ENCODE peak calls at places on chromosomes 5 and 9, in four cellular contexts. One of them, this sample, is unnamed. For H3K27me3, the result is how much of the 10 kb centered on the place peaks cover.

GRCh38 chr5:137344723-137345322 is 154.3 kb downstream of the SPOCK1 start:
- DNase-seq in AG04450: peak
- DNase-seq in SJSA1: peak
- DNase-seq in thyroid gland: peak
- DNase-seq in this sample: peak

GRCh38 chr9:77588319-77588937 is 59.7 kb downstream of the GNA14 start:
- DNase-seq in thyroid gland: no peak
- DNase-seq in SJSA1: peak
- DNase-seq in AG04450: peak
- DNase-seq in this sample: peak

GRCh38 chr9:2040828-2041227 is 25.7 kb downstream of the SMARCA2 start:
- DNase-seq in thyroid gland: no peak
- DNase-seq in AG04450: no peak
- DNase-seq in SJSA1: no peak
- DNase-seq in this sample: no peak

GRCh38 chr5:56986631-56986957 is 34.7 kb upstream of the MIER3 start:
- DNase-seq in AG04450: no peak
- DNase-seq in SJSA1: no peak
- DNase-seq in thyroid gland: no peak
- DNase-seq in this sample: no peak

GRCh38 chr5:56328753-56329560 is 95.8 kb upstream of the ANKRD55 start:
- DNase-seq in AG04450: no peak
- DNase-seq in thyroid gland: no peak
- DNase-seq in SJSA1: peak
- DNase-seq in this sample: no peak

GRCh38 chr5:94499806-94500205 is 118.6 kb downstream of the KIAA0825 start:
- DNase-seq in AG04450: no peak
- DNase-seq in thyroid gland: no peak
- DNase-seq in SJSA1: no peak
- DNase-seq in this sample: no peak

GRCh38 chr5:147169399-147169798 is 65.4 kb upstream of the STK32A start:
- DNase-seq in SJSA1: no peak
- DNase-seq in AG04450: no peak
- DNase-seq in thyroid gland: no peak
- DNase-seq in this sample: no peak

GRCh38 chr9:29548436-29548835 is 1975.2 kb upstream of the C9orf72 start:
- DNase-seq in SJSA1: no peak
- DNase-seq in thyroid gland: no peak
- DNase-seq in AG04450: no peak
- DNase-seq in this sample: no peak

GRCh38 chr9:7153134-7153533 is 395.4 kb downstream of the KDM4C start:
- DNase-seq in AG04450: no peak
- DNase-seq in thyroid gland: no peak
- DNase-seq in SJSA1: no peak
- DNase-seq in this sample: no peak

GRCh38 chr9:136511670-136512592 is 29.1 kb upstream of the SEC16A start:
- DNase-seq in AG04450: no peak
- DNase-seq in thyroid gland: peak
- DNase-seq in SJSA1: no peak
- DNase-seq in this sample: no peak

DNA sequence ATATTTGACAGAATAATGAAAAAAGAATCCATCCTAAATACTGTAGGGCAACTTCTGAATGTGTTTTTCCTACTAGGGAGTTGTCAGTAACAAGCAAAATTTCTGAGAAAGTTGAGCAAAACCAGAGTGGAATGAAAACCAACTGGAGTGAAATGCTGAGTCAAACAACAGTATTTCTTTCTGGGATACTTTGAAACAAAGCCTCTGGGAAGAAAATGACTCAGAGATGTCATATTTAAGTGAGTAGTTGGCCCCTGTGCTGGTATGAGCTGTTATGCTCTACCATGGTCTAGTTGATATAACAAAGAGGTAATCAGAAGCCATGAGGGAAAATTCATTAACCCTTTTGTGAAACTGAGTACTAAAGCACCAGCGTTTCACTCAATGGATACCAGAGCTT is 372.1 kb upstream of the C9orf72 start:
- DNase-seq in thyroid gland: no peak
- DNase-seq in SJSA1: no peak
- DNase-seq in AG04450: no peak
- DNase-seq in this sample: no peak
- H3K27ac ChIP-seq in thyroid gland: no peak
- H3K27ac ChIP-seq in SJSA1: no peak
- H3K27ac ChIP-seq in AG04450: no peak
- H3K27ac ChIP-seq in this sample: no peak

DNA sequence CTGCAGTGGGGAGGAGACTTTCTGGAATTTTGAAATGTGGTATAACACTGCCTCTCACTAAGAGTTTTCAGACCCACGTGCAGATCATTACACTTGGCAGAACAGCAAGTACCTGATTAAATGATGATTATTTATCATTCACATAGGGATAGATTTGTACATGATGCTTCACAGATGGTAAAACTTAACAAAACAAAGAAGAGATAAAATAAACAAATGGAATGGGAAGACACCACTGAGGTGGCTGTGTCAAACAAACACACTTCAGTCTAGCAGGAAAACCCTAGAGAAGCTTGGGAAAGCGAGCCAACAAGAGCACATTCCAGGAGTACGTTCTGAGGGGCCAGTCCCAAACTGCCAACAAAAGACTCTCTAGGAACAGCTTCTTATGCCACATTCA is 1.8 kb downstream of the MED27 start:
- DNase-seq in AG04450: no peak
- DNase-seq in SJSA1: peak
- DNase-seq in thyroid gland: no peak
- DNase-seq in this sample: no peak
- H3K4me3 ChIP-seq in AG04450: peak
- H3K4me3 ChIP-seq in SJSA1: no peak
- H3K4me3 ChIP-seq in thyroid gland: no peak
- H3K4me3 ChIP-seq in this sample: peak

GRCh38 chr5:139821806-139822552 is 26.4 kb downstream of the PSD2 start:
- DNase-seq in thyroid gland: no peak
- DNase-seq in SJSA1: no peak
- DNase-seq in AG04450: no peak
- DNase-seq in this sample: no peak

GRCh38 chr5:139822553-139823425 is 27.2 kb downstream of the PSD2 start:
- DNase-seq in SJSA1: no peak
- DNase-seq in thyroid gland: no peak
- DNase-seq in AG04450: no peak
- DNase-seq in this sample: no peak

GRCh38 chr5:139820130-139820529 is 24.5 kb downstream of the PSD2 start:
- DNase-seq in SJSA1: no peak
- DNase-seq in AG04450: no peak
- DNase-seq in thyroid gland: no peak
- DNase-seq in this sample: no peak

GRCh38 chr5:139820606-139821005 is 25.0 kb downstream of the PSD2 start:
- DNase-seq in thyroid gland: no peak
- DNase-seq in SJSA1: no peak
- DNase-seq in AG04450: no peak
- DNase-seq in this sample: no peak

GRCh38 chr5:139823757-139824355 is 28.2 kb downstream of the PSD2 start:
- DNase-seq in AG04450: no peak
- DNase-seq in SJSA1: no peak
- DNase-seq in thyroid gland: no peak
- DNase-seq in this sample: no peak
- H3K27me3 ChIP-seq in AG04450: under half
- H3K27me3 ChIP-seq in SJSA1: under half
- H3K27me3 ChIP-seq in thyroid gland: under half
- H3K27me3 ChIP-seq in this sample: under half

GRCh38 chr9:21833090-21833801 is 30.8 kb downstream of the MTAP start:
- DNase-seq in AG04450: no peak
- DNase-seq in SJSA1: no peak
- DNase-seq in thyroid gland: no peak
- DNase-seq in this sample: no peak

GRCh38 chr9:21825637-21826036 is 23.2 kb downstream of the MTAP start:
- DNase-seq in AG04450: no peak
- DNase-seq in thyroid gland: no peak
- DNase-seq in SJSA1: no peak
- DNase-seq in this sample: no peak

GRCh38 chr9:21831841-21832509 is 29.5 kb downstream of the MTAP start:
- DNase-seq in SJSA1: peak
- DNase-seq in thyroid gland: no peak
- DNase-seq in AG04450: peak
- DNase-seq in this sample: no peak

GRCh38 chr9:21830589-21830988 is 28.2 kb downstream of the MTAP start:
- DNase-seq in SJSA1: no peak
- DNase-seq in thyroid gland: no peak
- DNase-seq in AG04450: no peak
- DNase-seq in this sample: no peak

GRCh38 chr9:21828853-21829405 is 26.5 kb downstream of the MTAP start:
- DNase-seq in AG04450: no peak
- DNase-seq in SJSA1: no peak
- DNase-seq in thyroid gland: no peak
- DNase-seq in this sample: no peak
- H3K27ac ChIP-seq in AG04450: no peak
- H3K27ac ChIP-seq in SJSA1: no peak
- H3K27ac ChIP-seq in thyroid gland: no peak
- H3K27ac ChIP-seq in this sample: no peak

GRCh38 chr5:108634251-108634950 is 113.3 kb upstream of the FER start:
- DNase-seq in thyroid gland: no peak
- DNase-seq in AG04450: no peak
- DNase-seq in SJSA1: no peak
- DNase-seq in this sample: no peak

GRCh38 chr5:108623826-108624225 is 123.9 kb upstream of the FER start:
- DNase-seq in SJSA1: no peak
- DNase-seq in AG04450: no peak
- DNase-seq in thyroid gland: no peak
- DNase-seq in this sample: no peak

GRCh38 chr5:108625654-108626053 is 122.0 kb upstream of the FER start:
- DNase-seq in SJSA1: no peak
- DNase-seq in thyroid gland: no peak
- DNase-seq in AG04450: no peak
- DNase-seq in this sample: no peak

GRCh38 chr5:108634951-108635288 is 112.8 kb upstream of the FER start:
- DNase-seq in AG04450: no peak
- DNase-seq in SJSA1: no peak
- DNase-seq in thyroid gland: no peak
- DNase-seq in this sample: no peak

GRCh38 chr5:108629779-108630178 is 117.9 kb upstream of the FER start:
- DNase-seq in SJSA1: no peak
- DNase-seq in AG04450: no peak
- DNase-seq in thyroid gland: no peak
- DNase-seq in this sample: no peak
- H3K4me3 ChIP-seq in SJSA1: no peak
- H3K4me3 ChIP-seq in AG04450: no peak
- H3K4me3 ChIP-seq in thyroid gland: no peak
- H3K4me3 ChIP-seq in this sample: no peak

DNA sequence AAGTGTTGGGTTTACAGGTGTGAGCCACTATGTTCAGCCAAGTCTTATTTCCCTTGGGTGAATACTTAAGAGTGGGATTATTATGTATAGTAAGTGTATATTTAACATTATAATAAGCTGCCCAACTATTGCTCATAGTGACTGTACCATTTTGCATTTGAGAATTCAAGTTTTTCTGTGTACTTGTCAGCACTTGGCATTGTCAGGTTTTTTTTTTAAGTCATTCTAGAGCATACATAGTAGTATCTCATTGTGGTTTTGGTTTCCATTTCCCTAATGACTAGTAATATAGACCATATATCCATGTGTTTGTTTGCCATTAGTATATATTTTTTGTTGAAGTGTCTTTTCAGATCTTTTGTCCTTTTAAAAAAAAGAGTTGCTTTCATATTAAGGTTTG is 10.5 kb upstream of the ELL2 start:
- DNase-seq in thyroid gland: no peak
- DNase-seq in AG04450: no peak
- DNase-seq in SJSA1: no peak
- DNase-seq in this sample: no peak
- H3K27me3 ChIP-seq in thyroid gland: under half
- H3K27me3 ChIP-seq in AG04450: under half
- H3K27me3 ChIP-seq in SJSA1: under half
- H3K27me3 ChIP-seq in this sample: under half

DNA sequence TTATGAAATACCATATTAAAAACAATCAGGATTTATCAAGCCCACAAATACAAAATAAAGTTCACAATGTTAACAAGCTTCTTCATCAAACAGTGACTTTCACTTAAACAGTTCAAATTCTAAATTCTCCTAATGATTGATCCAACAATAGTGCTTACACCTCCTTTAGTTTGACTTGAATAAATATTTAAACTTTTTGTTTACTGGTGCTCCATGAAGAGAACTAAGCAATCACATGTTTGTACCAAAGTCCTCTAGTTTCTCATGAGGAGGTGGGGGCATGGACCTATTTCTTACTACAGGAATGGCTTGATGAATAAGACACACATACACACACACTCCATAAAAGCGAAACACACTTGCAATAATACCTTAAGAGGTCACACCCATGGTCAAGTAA is 95.8 kb downstream of the RAPGEF6 start:
- DNase-seq in AG04450: no peak
- DNase-seq in SJSA1: no peak
- DNase-seq in thyroid gland: no peak
- DNase-seq in this sample: no peak
- H3K27ac ChIP-seq in AG04450: no peak
- H3K27ac ChIP-seq in SJSA1: no peak
- H3K27ac ChIP-seq in thyroid gland: no peak
- H3K27ac ChIP-seq in this sample: no peak

DNA sequence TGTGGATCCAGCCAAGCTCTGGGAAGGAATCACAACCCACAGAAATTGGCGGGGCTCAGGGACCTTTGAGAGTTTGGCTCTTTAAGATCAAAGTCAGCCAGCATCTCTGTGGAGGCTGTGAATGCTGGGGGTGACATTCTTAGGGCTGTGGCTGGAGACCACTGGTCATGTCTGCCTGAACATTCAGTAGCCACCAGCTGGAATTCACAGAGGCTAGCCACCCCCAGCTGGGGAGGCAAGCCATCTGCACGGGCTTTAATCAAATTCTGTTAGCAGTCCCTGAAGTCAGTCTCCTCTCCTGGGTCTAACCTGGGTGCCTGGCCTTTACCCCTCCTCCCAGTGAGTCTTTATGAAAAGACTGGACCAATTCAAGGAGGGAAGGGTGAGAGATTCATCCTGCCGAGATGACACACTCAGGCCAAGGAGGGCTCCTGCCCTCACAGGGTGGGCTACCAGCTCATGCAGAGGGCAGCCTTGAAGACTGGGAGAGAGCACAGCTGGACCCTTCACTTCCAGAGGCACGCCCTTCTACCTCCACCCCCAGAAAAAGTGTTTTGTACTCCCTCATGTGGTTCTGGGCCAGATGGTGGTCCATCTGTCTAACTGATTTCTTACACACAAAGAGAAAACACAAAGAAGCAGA is 132.8 kb downstream of the LIFR start:
- DNase-seq in SJSA1: no peak
- DNase-seq in AG04450: no peak
- DNase-seq in thyroid gland: no peak
- DNase-seq in this sample: no peak
- H3K4me3 ChIP-seq in SJSA1: no peak
- H3K4me3 ChIP-seq in AG04450: no peak
- H3K4me3 ChIP-seq in thyroid gland: no peak
- H3K4me3 ChIP-seq in this sample: no peak

GRCh38 chr9:127263244-127263643 is 1.3 kb upstream of the GARNL3 start:
- DNase-seq in AG04450: no peak
- DNase-seq in thyroid gland: no peak
- DNase-seq in SJSA1: no peak
- DNase-seq in this sample: no peak
- H3K27me3 ChIP-seq in AG04450: under half
- H3K27me3 ChIP-seq in thyroid gland: under half
- H3K27me3 ChIP-seq in SJSA1: under half
- H3K27me3 ChIP-seq in this sample: under half